ENCODE peak calls at places on chromosomes 2 and 18, in seven cellular contexts. U, M, N, X, G, E and T are unnamed samples.
A peak's percentile ranks its signal among the peaks of the same experiment; 100 is the strongest.

GRCh38 chr18:45386256-45386655 is 229.0 kb upstream of the SLC14A2 start:
- DNase-seq in U (no peak), X (peak; percentile 69), M (peak; percentile 31), E (no peak), G (peak; percentile 27), N (peak; percentile 39), T (peak; percentile 57)

GRCh38 chr18:27860011-27860410 is 316.9 kb downstream of the CDH2 start:
- DNase-seq in X (no peak), U (no peak), E (no peak), G (no peak), M (no peak), N (no peak), T (no peak)

GRCh38 chr2:137865954-137866540 is 98.2 kb upstream of the HNMT start:
- DNase-seq in M (peak; percentile 68), E (no peak), G (peak; percentile 77), U (peak; percentile 53), X (peak; percentile 76), N (peak; percentile 36), T (peak; percentile 64)

GRCh38 chr2:13607139-13607538 is 890.4 kb downstream of the TRIB2 start:
- DNase-seq in M (no peak), G (no peak), E (no peak), N (no peak), X (no peak), U (no peak), T (no peak)

GRCh38 chr2:24917086-24917485 is 3.0 kb downstream of the ADCY3 start:
- DNase-seq in U (no peak), E (peak; percentile 44), X (no peak), N (no peak), M (peak; percentile 27), G (no peak), T (no peak)

GRCh38 chr2:113876503-113877387 is 13.1 kb upstream of the ACTR3 start:
- DNase-seq in E (no peak), G (peak; percentile 98), U (peak; percentile 64), N (no peak), X (no peak), M (peak; percentile 56), T (peak; percentile 75)

GRCh38 chr2:11738589-11739436 is 7.6 kb upstream of the LPIN1 start:
- DNase-seq in N (peak; percentile 64), E (no peak), M (peak; percentile 70), G (peak; percentile 75), U (peak; percentile 39), X (no peak), T (peak; percentile 62)

GRCh38 chr2:150410809-150411208 is 76.7 kb downstream of the RND3 start:
- DNase-seq in E (no peak), N (no peak), X (no peak), U (no peak), G (peak; percentile 35), M (no peak), T (no peak)

GRCh38 chr2:98835831-98836385 is 100.1 kb downstream of the CRACDL start:
- DNase-seq in G (no peak), N (no peak), X (no peak), U (no peak), E (peak; percentile 4), M (no peak), T (no peak)

GRCh38 chr18:73741946-73742345 is 405.7 kb downstream of the FBXO15 start:
- DNase-seq in X (no peak), U (no peak), G (no peak), N (no peak), M (no peak), E (no peak), T (no peak)

GRCh38 chr2:97718942-97719341 is 5.6 kb downstream of the ZAP70 start:
- DNase-seq in M (no peak), N (no peak), G (no peak), X (no peak), U (no peak), E (no peak), T (no peak)

GRCh38 chr2:97717618-97718005 is 4.2 kb downstream of the ZAP70 start:
- DNase-seq in X (no peak), G (no peak), M (no peak), N (no peak), E (no peak), U (no peak), T (no peak)

GRCh38 chr2:97719362-97720155 is 6.2 kb downstream of the ZAP70 start:
- DNase-seq in G (no peak), X (no peak), N (no peak), M (no peak), E (no peak), U (no peak), T (no peak)

GRCh38 chr2:97716695-97717617 is 3.6 kb downstream of the ZAP70 start:
- DNase-seq in X (no peak), N (no peak), M (no peak), E (no peak), U (no peak), G (no peak), T (no peak)

GRCh38 chr2:97718051-97718882 is 4.9 kb downstream of the ZAP70 start:
- DNase-seq in G (no peak), M (no peak), X (no peak), E (no peak), N (no peak), U (no peak), T (no peak)
- TF ChIP-seq JUND in G (no peak), M (no peak), X (no peak), E (no peak), N (no peak), U (no peak), T (no peak)

GRCh38 chr2:205904873-205905272 is 181.1 kb downstream of the INO80D start:
- DNase-seq in E (no peak), X (no peak), G (no peak), U (no peak), N (no peak), M (no peak), T (no peak)

GRCh38 chr2:205902899-205903236 is 183.1 kb downstream of the INO80D start:
- DNase-seq in M (no peak), E (no peak), G (no peak), U (no peak), X (no peak), N (no peak), T (no peak)

GRCh38 chr2:205902041-205902898 is 183.7 kb downstream of the INO80D start:
- DNase-seq in M (peak; percentile 72), U (no peak), G (peak; percentile 77), N (peak; percentile 71), E (no peak), X (no peak), T (no peak)

GRCh38 chr2:205906419-205906818 is 179.6 kb downstream of the INO80D start:
- DNase-seq in G (no peak), U (no peak), X (no peak), E (no peak), N (no peak), M (no peak), T (no peak)

DNA sequence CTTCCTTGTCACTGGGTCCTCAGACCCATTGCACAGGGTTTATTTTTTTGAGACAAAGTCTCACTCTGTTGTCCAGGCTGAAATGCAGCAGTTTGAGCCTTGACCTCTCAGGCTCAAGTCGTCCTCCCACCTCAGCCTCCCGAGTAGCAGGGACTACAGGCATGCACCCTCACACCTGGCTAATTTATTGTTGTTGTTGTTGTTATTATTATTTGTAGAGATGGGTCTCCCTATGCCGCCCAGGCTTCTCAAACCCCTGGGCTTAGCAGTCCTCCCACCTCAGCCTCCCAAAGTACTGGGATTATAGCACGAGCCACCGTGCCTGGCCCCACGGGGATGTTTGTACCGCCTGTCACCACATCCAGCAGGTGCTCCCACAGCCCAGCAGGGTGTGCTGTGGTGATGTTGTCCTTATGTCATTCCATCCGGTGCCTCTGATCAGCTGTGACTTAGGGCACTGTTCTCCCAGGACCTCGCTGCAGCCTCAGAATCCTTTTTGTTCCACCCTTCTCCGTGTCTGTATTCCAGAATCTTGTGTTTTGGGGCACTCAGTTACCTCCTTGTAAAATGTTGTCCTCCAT is 182.3 kb downstream of the INO80D start:
- DNase-seq in E (no peak), X (no peak), G (peak; percentile 79), U (peak; percentile 51), N (peak; percentile 57), M (peak; percentile 67), T (peak; percentile 75)
- TF ChIP-seq JUND in E (no peak), X (no peak), G (peak; percentile 27), U (no peak), N (no peak), M (no peak), T (no peak)

GRCh38 chr2:147198651-147199171 is 646.1 kb upstream of the ACVR2A start:
- DNase-seq in N (no peak), E (no peak), M (no peak), G (no peak), U (no peak), X (no peak), T (no peak)

DNA sequence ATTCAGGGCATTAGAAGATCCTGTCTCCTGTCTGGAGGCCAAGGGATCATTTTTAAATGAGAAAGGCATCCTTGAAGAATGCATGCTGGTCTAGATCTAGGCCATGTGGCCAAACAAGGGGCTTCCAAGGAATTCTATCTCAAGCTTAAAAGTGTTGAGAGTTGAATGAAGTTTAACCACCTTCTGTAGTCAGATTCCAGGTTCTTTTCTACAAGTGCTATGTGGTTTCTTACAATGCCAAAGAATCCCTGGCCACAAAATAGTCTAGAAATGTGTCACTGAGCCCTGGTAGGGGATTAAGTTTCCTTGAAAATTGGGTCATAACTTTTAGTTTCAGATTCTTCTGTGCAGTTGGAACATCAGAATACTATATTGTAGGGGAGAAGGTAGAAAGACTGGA is 640.7 kb upstream of the ACVR2A start:
- DNase-seq in N (no peak), X (no peak), G (no peak), E (no peak), U (no peak), M (no peak), T (no peak)
- TF ChIP-seq JUND in N (no peak), X (no peak), G (no peak), E (no peak), U (no peak), M (no peak), T (no peak)

GRCh38 chr2:20156826-20157605 is 67.9 kb downstream of the SDC1 start:
- DNase-seq in G (no peak), E (peak; percentile 47), N (no peak), M (no peak), X (no peak), U (no peak), T (no peak)
- TF ChIP-seq JUND in G (no peak), E (no peak), N (no peak), M (no peak), X (no peak), U (no peak), T (no peak)

GRCh38 chr2:119427756-119428155 is 3.9 kb upstream of the TMEM37 start:
- DNase-seq in U (no peak), N (no peak), E (no peak), M (no peak), X (no peak), G (no peak), T (no peak)

GRCh38 chr2:119428488-119429224 is 3.0 kb upstream of the TMEM37 start:
- DNase-seq in X (no peak), G (no peak), E (no peak), N (no peak), M (no peak), U (no peak), T (no peak)

GRCh38 chr2:119430023-119430498 is 1.6 kb upstream of the TMEM37 start:
- DNase-seq in N (no peak), G (no peak), M (no peak), U (no peak), X (no peak), E (no peak), T (no peak)

GRCh38 chr2:119431155-119431975 is at the start of gene TMEM37:
- DNase-seq in G (peak; percentile 79), N (peak; percentile 85), M (peak; percentile 91), U (peak; percentile 28), X (peak; percentile 79), E (peak; percentile 90), T (peak; percentile 55)

GRCh38 chr2:119429225-119430000 is 2.2 kb upstream of the TMEM37 start:
- DNase-seq in E (peak; percentile 35), U (no peak), N (no peak), M (peak; percentile 5), G (no peak), X (no peak), T (no peak)
- TF ChIP-seq JUND in E (no peak), U (no peak), N (no peak), M (no peak), G (no peak), X (no peak), T (no peak)